ENCODE peak calls at places on chromosomes 4 and X, in six cellular contexts. X is suprapubic skin, A is fibroblast of lung, J is body of pancreas, R is pancreas, T is esophagus squamous epithelium. U is an unnamed sample.
A peak's percentile ranks its signal among the peaks of the same experiment; 100 is the strongest.

GRCh38 chr4:44544158-44544557 is 95.5 kb upstream of the KCTD8 start:
- DNase-seq in R (no peak), X (no peak), A (peak; percentile 1), T (no peak), J (no peak), U (no peak)

GRCh38 chr4:110005461-110006056 is 92.9 kb downstream of the EGF start:
- DNase-seq in A (peak; percentile 65), R (no peak), X (no peak), J (no peak), T (no peak), U (no peak)

GRCh38 chrX:1727531-1728027 is 112.7 kb downstream of the ASMT start:
- DNase-seq in T (no peak), R (peak; percentile 16), J (no peak), A (peak; percentile 31), X (no peak), U (no peak)

GRCh38 chr4:24235609-24236008 is 345.8 kb upstream of the PPARGC1A start:
- DNase-seq in T (no peak), R (no peak), X (no peak), A (peak; percentile 33), J (no peak), U (no peak)

GRCh38 chr4:111937368-111937767 is 207.9 kb upstream of the FAM241A start:
- DNase-seq in X (no peak), A (peak; percentile 18), J (no peak), T (no peak), R (no peak), U (no peak)

GRCh38 chrX:3655181-3655580 is 58.3 kb downstream of the PRKX start:
- DNase-seq in X (no peak), A (no peak), R (no peak), T (no peak), J (no peak), U (no peak)

GRCh38 chrX:112834016-112834855 is 6.4 kb downstream of the AMOT start:
- DNase-seq in T (no peak), J (no peak), A (peak; percentile 82), R (no peak), X (no peak), U (no peak)

GRCh38 chrX:112865464-112866025 is 24.9 kb upstream of the AMOT start:
- DNase-seq in R (no peak), A (no peak), X (no peak), J (no peak), T (no peak), U (no peak)

GRCh38 chr4:41346306-41347061 is 89.8 kb downstream of the UCHL1 start:
- DNase-seq in R (no peak), X (no peak), T (no peak), J (no peak), A (no peak), U (no peak)

GRCh38 chrX:74449937-74450330 is 28.6 kb downstream of the SLC16A2 start:
- DNase-seq in X (no peak), A (peak; percentile 78), T (no peak), R (no peak), J (no peak), U (no peak)

GRCh38 chr4:182192511-182193181 is 50.6 kb upstream of the TENM3 start:
- DNase-seq in T (no peak), A (peak; percentile 93), R (no peak), J (no peak), X (no peak), U (no peak)

GRCh38 chr4:128468485-128468989 is 180.9 kb upstream of the PGRMC2 start:
- DNase-seq in X (peak; percentile 87), A (peak; percentile 95), J (peak; percentile 65), R (peak; percentile 31), T (no peak), U (peak; percentile 57)

GRCh38 chrX:132426695-132427281 is 62.0 kb downstream of the MBNL3 start:
- DNase-seq in R (no peak), J (no peak), A (peak; percentile 43), T (no peak), X (no peak), U (no peak)

GRCh38 chr4:128267745-128268144 is 19.9 kb downstream of the PGRMC2 start:
- DNase-seq in J (no peak), X (no peak), A (no peak), R (no peak), T (no peak), U (no peak)

GRCh38 chr4:142663828-142664227 is 182.3 kb downstream of the INPP4B start:
- DNase-seq in T (no peak), J (no peak), A (peak; percentile 64), X (no peak), R (no peak), U (no peak)

GRCh38 chr4:61200195-61200990 is at the start of gene ADGRL3:
- DNase-seq in T (no peak), R (no peak), J (no peak), A (peak; percentile 60), X (peak; percentile 51), U (peak; percentile 71)

GRCh38 chr4:8506373-8507250 is 66.0 kb downstream of the TRMT44 start:
- DNase-seq in X (no peak), J (peak; percentile 49), A (peak; percentile 78), R (no peak), T (no peak), U (no peak)

GRCh38 chr4:109079731-109080130 is 222.7 kb downstream of the COL25A1 start:
- DNase-seq in A (peak; percentile 81), X (no peak), R (no peak), T (no peak), J (no peak), U (no peak)

GRCh38 chr4:159178147-159178541 is 75.3 kb downstream of the RAPGEF2 start:
- DNase-seq in A (peak; percentile 12), T (no peak), R (no peak), X (no peak), J (no peak), U (no peak)

GRCh38 chr4:108502366-108502765 is 118.0 kb upstream of the RPL34 start:
- DNase-seq in R (no peak), T (no peak), J (no peak), A (no peak), X (no peak), U (no peak)

GRCh38 chr4:101355767-101356702 is 8.7 kb upstream of the PPP3CA start:
- DNase-seq in A (peak; percentile 94), X (no peak), J (no peak), R (no peak), T (no peak), U (no peak)

GRCh38 chrX:118665204-118665603 is 62.2 kb upstream of the IL13RA1 start:
- DNase-seq in R (no peak), T (no peak), J (no peak), A (no peak), X (no peak), U (no peak)

GRCh38 chr4:91233164-91233563 is 1070.6 kb upstream of the GRID2 start:
- DNase-seq in T (no peak), X (no peak), A (no peak), R (no peak), J (no peak), U (no peak)

GRCh38 chr4:143336828-143337599 is at the start of gene GAB1:
- DNase-seq in A (peak; percentile 83), R (no peak), J (peak; percentile 82), T (no peak), X (peak; percentile 84), U (peak; percentile 83)

DNA sequence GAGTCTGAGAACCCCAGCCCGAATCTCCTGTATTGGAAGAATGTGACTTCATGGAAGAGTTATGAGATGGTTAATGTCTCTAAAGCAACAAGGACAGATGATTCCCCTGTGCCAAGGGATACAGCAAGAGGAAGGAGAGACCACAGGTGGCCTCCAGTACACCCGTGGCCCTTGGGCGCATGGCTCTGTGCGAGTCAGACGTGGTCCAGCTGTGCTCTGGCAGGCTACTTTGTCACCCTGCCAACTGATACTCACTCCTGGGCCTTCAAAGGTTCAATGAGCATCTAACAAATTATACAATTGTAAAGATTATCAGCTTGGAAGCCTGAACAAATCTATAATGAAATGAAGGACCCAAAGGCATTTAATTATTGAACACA is 71.7 kb downstream of the NYX start:
- DNase-seq in X (no peak), T (no peak), A (peak; percentile 14), J (no peak), R (no peak), U (peak; percentile 10)
- TF ChIP-seq CTCF in X (no peak), T (no peak), A (no peak), J (no peak), R (no peak), U (no peak)

GRCh38 chr4:184811484-184812180 is 14.1 kb downstream of the ACSL1 start:
- DNase-seq in T (no peak), X (no peak), R (no peak), A (no peak), J (peak; percentile 61), U (no peak)

GRCh38 chr4:184812181-184812542 is 13.6 kb downstream of the ACSL1 start:
- DNase-seq in J (no peak), X (no peak), R (no peak), A (no peak), T (no peak), U (no peak)

GRCh38 chr4:184814686-184815045 is 11.1 kb downstream of the ACSL1 start:
- DNase-seq in X (no peak), R (no peak), J (no peak), T (no peak), A (peak; percentile 59), U (no peak)

GRCh38 chr4:184810720-184811119 is 15.0 kb downstream of the ACSL1 start:
- DNase-seq in X (no peak), J (no peak), A (no peak), T (no peak), R (no peak), U (no peak)

DNA sequence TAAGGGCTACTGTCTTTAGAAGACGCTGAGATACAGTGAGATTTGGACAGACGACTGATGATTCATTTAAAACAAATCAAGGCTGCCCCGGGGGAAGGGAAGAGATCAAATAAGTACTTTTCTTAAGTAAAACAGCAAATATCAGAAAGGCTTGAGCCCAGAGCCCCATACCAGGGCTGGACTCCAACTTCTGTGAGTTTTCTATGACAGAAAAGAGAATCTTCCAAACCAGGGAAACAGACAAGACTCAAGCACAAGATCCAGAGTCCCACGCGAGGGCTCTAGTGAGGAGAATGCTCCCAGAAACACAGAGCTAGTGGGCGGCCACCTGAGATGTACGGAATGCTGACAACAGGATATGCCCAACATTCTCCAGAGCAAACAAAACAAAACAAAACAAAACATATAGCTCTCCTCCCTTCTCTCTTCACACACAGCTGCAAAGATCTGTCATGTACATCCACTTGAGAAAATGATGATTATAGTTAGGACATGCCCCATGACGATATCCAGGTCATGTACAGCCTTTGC is 13.1 kb downstream of the ACSL1 start:
- DNase-seq in X (no peak), T (no peak), A (peak; percentile 22), J (no peak), R (no peak), U (no peak)
- H3K4me1 ChIP-seq in X (peaks cover 80% of the 10 kb centered on the region), T (peaks cover 32% of the 10 kb centered on the region), A (peaks cover 4% of the 10 kb centered on the region), J (peaks cover 57% of the 10 kb centered on the region), R (peaks cover 18% of the 10 kb centered on the region), U (no peaks in the 10 kb centered on the region)

GRCh38 chrX:45806410-45807121 is 605.9 kb upstream of the DIPK2B start:
- DNase-seq in J (no peak), T (no peak), R (no peak), A (peak; percentile 98), X (no peak), U (no peak)
- H3K4me3 ChIP-seq in J (no peak overlapping the region), T (peak overlapping the region; percentile 31), R (no peak overlapping the region), A (peak overlapping the region; percentile 64), X (peak overlapping the region; percentile 33), U (no peak overlapping the region)

DNA sequence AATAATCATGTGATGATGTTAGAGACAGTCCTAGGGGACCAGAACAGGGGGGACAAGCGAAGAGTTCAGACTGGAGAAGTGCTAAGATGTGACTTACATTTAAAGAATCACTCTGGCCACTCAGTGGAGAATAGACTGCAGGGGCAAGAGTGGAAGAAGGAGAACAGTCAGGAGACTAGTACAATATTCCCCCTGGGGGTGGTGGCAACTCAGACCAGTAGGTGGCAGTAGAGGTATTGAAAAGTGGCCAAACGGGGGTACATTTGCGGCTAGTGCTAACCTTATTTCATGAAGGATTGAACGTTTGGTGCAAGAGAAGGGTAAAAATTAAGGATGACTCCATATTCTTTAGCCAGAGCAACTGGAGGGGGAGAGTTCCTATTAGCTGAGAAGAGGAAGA is 2.7 kb upstream of the BMX start:
- DNase-seq in X (no peak), R (peak; percentile 15), J (peak; percentile 38), A (peak; percentile 18), T (no peak), U (peak; percentile 55)
- TF ChIP-seq CTCF in X (no peak), R (peak; percentile 54), J (peak; percentile 57), A (peak; percentile 47), T (peak; percentile 71), U (peak; percentile 72)